ENCODE peak calls at places on chromosome X, in nine cellular contexts. B is GM13977; T is HTR-8/SVneo; I is NCI-H1092; S is sciatic nerve; K is AG04450; H is GM23248; O is stimulated activated CD8-positive, alpha-beta memory T cell treated with anti-CD3 and anti-CD28 coated beads, Interleukin-7, amount 100 ng/mL, for 24 hours; X is NCI-H460. Z is an unnamed sample.

GRCh38 chrX:11386001-11386523 is 92.8 kb downstream of the AMELX start:
- DNase-seq in K (peak; percentile 26), T (no peak), O (no peak), S (no peak), I (no peak), B (no peak), X (no peak), H (peak; percentile 68), Z (peak; percentile 70)

GRCh38 chrX:134929813-134930212 is 61.0 kb upstream of the SMIM10 start:
- DNase-seq in H (no peak), X (no peak), S (no peak), K (no peak), I (no peak), O (no peak), B (no peak), T (no peak), Z (no peak)

GRCh38 chrX:66200855-66201795 is 37.1 kb downstream of the HEPH start:
- DNase-seq in T (no peak), X (peak; percentile 4), S (no peak), I (no peak), O (no peak), H (peak; percentile 47), K (no peak), B (no peak), Z (peak; percentile 1)

GRCh38 chrX:48989483-48989882 is 12.6 kb downstream of the GRIPAP1 start:
- DNase-seq in S (no peak), O (no peak), I (no peak), H (no peak), K (no peak), B (no peak), T (no peak), X (no peak), Z (no peak)

GRCh38 chrX:108349210-108349609 is 89.0 kb downstream of the COL4A6 start:
- DNase-seq in S (no peak), T (no peak), I (no peak), O (no peak), X (no peak), H (no peak), B (no peak), K (no peak), Z (no peak)

GRCh38 chrX:85004255-85004654 is 578 bp downstream of the APOOL start:
- DNase-seq in O (no peak), K (no peak), I (no peak), B (no peak), S (no peak), X (no peak), T (no peak), H (peak; percentile 59), Z (peak; percentile 3)

GRCh38 chrX:144275403-144275802 is 391.5 kb downstream of the UBE2NL start:
- DNase-seq in I (peak; percentile 92), H (no peak), B (no peak), X (no peak), K (no peak), T (no peak), S (no peak), O (no peak), Z (no peak)

GRCh38 chrX:120468825-120469525 is at the start of gene LAMP2:
- DNase-seq in O (peak; percentile 44), S (peak; percentile 92), B (peak; percentile 78), H (peak; percentile 95), K (peak; percentile 56), T (peak; percentile 48), X (peak; percentile 84), I (peak; percentile 84), Z (peak; percentile 88)

GRCh38 chrX:133922390-133922772 is 63.0 kb downstream of the GPC3 start:
- DNase-seq in K (no peak), I (no peak), O (no peak), H (no peak), B (no peak), X (no peak), T (no peak), S (no peak), Z (no peak)

GRCh38 chrX:153944140-153944799 is at the start of gene RENBP:
- DNase-seq in K (no peak), T (no peak), S (peak; percentile 80), I (no peak), B (no peak), H (no peak), O (no peak), X (no peak), Z (no peak)

GRCh38 chrX:15441464-15441863 is 51.7 kb downstream of the PIR start:
- DNase-seq in S (no peak), H (no peak), X (no peak), I (no peak), O (no peak), K (no peak), T (no peak), B (no peak), Z (no peak)

GRCh38 chrX:31384471-31384870 is 312.6 kb upstream of the FTHL17 start:
- DNase-seq in H (no peak), I (no peak), O (no peak), K (no peak), X (no peak), S (no peak), T (no peak), B (no peak), Z (no peak)

GRCh38 chrX:40780123-40780522 is 44.8 kb upstream of the MED14 start:
- DNase-seq in I (no peak), S (no peak), K (no peak), O (no peak), B (no peak), T (no peak), X (no peak), H (no peak), Z (no peak)

GRCh38 chrX:133493366-133493765 is 78.1 kb upstream of the GPC4 start:
- DNase-seq in B (no peak), S (no peak), H (no peak), I (no peak), X (no peak), O (no peak), K (no peak), T (no peak), Z (no peak)

GRCh38 chrX:49972313-49972712 is 49.9 kb downstream of the CLCN5 start:
- DNase-seq in X (no peak), T (no peak), H (no peak), I (no peak), K (no peak), B (no peak), O (no peak), S (no peak), Z (no peak)

GRCh38 chrX:150165776-150166610 is 197.1 kb upstream of the MAMLD1 start:
- DNase-seq in O (no peak), X (no peak), K (no peak), T (no peak), I (no peak), H (peak; percentile 15), S (no peak), B (no peak), Z (no peak)

GRCh38 chrX:134926864-134927263 is 63.9 kb upstream of the SMIM10 start:
- DNase-seq in S (no peak), X (no peak), H (no peak), I (no peak), O (no peak), K (no peak), B (no peak), T (no peak), Z (no peak)

GRCh38 chrX:64975989-64976672 is at the start of gene ZC4H2:
- DNase-seq in B (peak; percentile 59), S (peak; percentile 80), X (peak; percentile 44), T (peak; percentile 10), H (peak; percentile 86), O (peak; percentile 9), K (peak; percentile 49), I (no peak), Z (peak; percentile 74)

GRCh38 chrX:51931761-51932160 is 38.3 kb downstream of the MAGED1 start:
- DNase-seq in I (peak; percentile 4), B (no peak), H (peak; percentile 3), T (no peak), K (no peak), S (no peak), X (no peak), O (no peak), Z (no peak)

GRCh38 chrX:50471390-50471789 is 765 bp upstream of the DGKK start:
- DNase-seq in B (no peak), X (no peak), K (no peak), H (no peak), S (no peak), T (no peak), I (no peak), O (no peak), Z (no peak)

GRCh38 chrX:21975827-21976226 is 35.3 kb downstream of the SMS start:
- DNase-seq in X (peak; percentile 22), I (no peak), O (no peak), S (no peak), B (no peak), K (peak; percentile 54), H (peak; percentile 75), T (peak; percentile 43), Z (peak; percentile 28)

GRCh38 chrX:24475480-24475879 is 10.4 kb downstream of the PDK3 start:
- DNase-seq in H (no peak), I (no peak), O (no peak), X (no peak), S (no peak), K (no peak), T (no peak), B (no peak), Z (no peak)

GRCh38 chrX:75301060-75301459 is 27.2 kb downstream of the UPRT start:
- DNase-seq in O (no peak), I (no peak), H (peak; percentile 1), T (no peak), S (no peak), X (no peak), B (no peak), K (no peak), Z (no peak)

Z was measured in EL.